ENCODE peak calls at places on chromosomes 11 and 22, in seven cellular contexts. One of them, this sample, is unnamed.

GRCh38 chr22:43436536-43437267 is 24.9 kb downstream of the MPPED1 start:
- DNase-seq in progenitor cell of endocrine pancreas: no peak
- DNase-seq in AG04450: no peak
- DNase-seq in prostate gland: no peak
- DNase-seq in WTC11: no peak
- DNase-seq in right lobe of liver: no peak
- DNase-seq in brain microvascular endothelial cell: no peak
- DNase-seq in this sample: no peak

GRCh38 chr11:34458566-34458965 is 19.8 kb downstream of the CAT start:
- DNase-seq in WTC11: no peak
- DNase-seq in progenitor cell of endocrine pancreas: no peak
- DNase-seq in brain microvascular endothelial cell: no peak
- DNase-seq in AG04450: no peak
- DNase-seq in right lobe of liver: no peak
- DNase-seq in prostate gland: no peak
- DNase-seq in this sample: no peak

GRCh38 chr22:20741008-20741633 is 32.8 kb upstream of the SERPIND1 start:
- DNase-seq in brain microvascular endothelial cell: no peak
- DNase-seq in right lobe of liver: no peak
- DNase-seq in prostate gland: no peak
- DNase-seq in progenitor cell of endocrine pancreas: no peak
- DNase-seq in WTC11: no peak
- DNase-seq in AG04450: no peak
- DNase-seq in this sample: no peak

GRCh38 chr22:36395061-36395849 is 7.5 kb upstream of the MYH9 start:
- DNase-seq in AG04450: no peak
- DNase-seq in right lobe of liver: no peak
- DNase-seq in brain microvascular endothelial cell: no peak
- DNase-seq in WTC11: no peak
- DNase-seq in progenitor cell of endocrine pancreas: no peak
- DNase-seq in prostate gland: peak
- DNase-seq in this sample: no peak

GRCh38 chr11:35629511-35629910 is 11.3 kb downstream of the FJX1 start:
- DNase-seq in progenitor cell of endocrine pancreas: no peak
- DNase-seq in AG04450: no peak
- DNase-seq in brain microvascular endothelial cell: no peak
- DNase-seq in prostate gland: no peak
- DNase-seq in WTC11: no peak
- DNase-seq in right lobe of liver: no peak
- DNase-seq in this sample: no peak

GRCh38 chr22:27777128-27777527 is 24.4 kb downstream of the MN1 start:
- DNase-seq in WTC11: no peak
- DNase-seq in progenitor cell of endocrine pancreas: no peak
- DNase-seq in right lobe of liver: no peak
- DNase-seq in AG04450: no peak
- DNase-seq in prostate gland: no peak
- DNase-seq in brain microvascular endothelial cell: no peak
- DNase-seq in this sample: no peak

GRCh38 chr22:45263790-45264269 is 20.9 kb upstream of the UPK3A start:
- DNase-seq in WTC11: peak
- DNase-seq in prostate gland: peak
- DNase-seq in AG04450: peak
- DNase-seq in progenitor cell of endocrine pancreas: peak
- DNase-seq in brain microvascular endothelial cell: peak
- DNase-seq in right lobe of liver: peak
- DNase-seq in this sample: no peak

GRCh38 chr11:76190376-76190775 is 15.9 kb downstream of the WNT11 start:
- DNase-seq in right lobe of liver: no peak
- DNase-seq in WTC11: no peak
- DNase-seq in brain microvascular endothelial cell: no peak
- DNase-seq in prostate gland: no peak
- DNase-seq in AG04450: no peak
- DNase-seq in progenitor cell of endocrine pancreas: no peak
- DNase-seq in this sample: no peak

GRCh38 chr11:96054870-96055705 is 131.2 kb upstream of the MTMR2 start:
- DNase-seq in progenitor cell of endocrine pancreas: no peak
- DNase-seq in right lobe of liver: no peak
- DNase-seq in prostate gland: no peak
- DNase-seq in AG04450: no peak
- DNase-seq in brain microvascular endothelial cell: no peak
- DNase-seq in WTC11: no peak
- DNase-seq in this sample: no peak

GRCh38 chr22:46086577-46087335 is 63.6 kb upstream of the PPARA start:
- DNase-seq in prostate gland: no peak
- DNase-seq in brain microvascular endothelial cell: no peak
- DNase-seq in right lobe of liver: peak
- DNase-seq in progenitor cell of endocrine pancreas: no peak
- DNase-seq in AG04450: no peak
- DNase-seq in WTC11: no peak
- DNase-seq in this sample: peak

GRCh38 chr11:69497221-69497787 is 15.8 kb downstream of the LINC01488 start:
- DNase-seq in progenitor cell of endocrine pancreas: peak
- DNase-seq in prostate gland: peak
- DNase-seq in brain microvascular endothelial cell: peak
- DNase-seq in WTC11: no peak
- DNase-seq in right lobe of liver: peak
- DNase-seq in AG04450: peak
- DNase-seq in this sample: peak

GRCh38 chr22:21766933-21767462 is 31.4 kb upstream of the YPEL1 start:
- DNase-seq in prostate gland: no peak
- DNase-seq in brain microvascular endothelial cell: no peak
- DNase-seq in AG04450: no peak
- DNase-seq in WTC11: no peak
- DNase-seq in right lobe of liver: no peak
- DNase-seq in progenitor cell of endocrine pancreas: no peak
- DNase-seq in this sample: no peak

GRCh38 chr11:85643255-85643654 is 4.5 kb upstream of the TMEM126A start:
- DNase-seq in brain microvascular endothelial cell: no peak
- DNase-seq in prostate gland: no peak
- DNase-seq in WTC11: no peak
- DNase-seq in right lobe of liver: no peak
- DNase-seq in AG04450: no peak
- DNase-seq in progenitor cell of endocrine pancreas: no peak
- DNase-seq in this sample: no peak
- TF ChIP-seq CTCF in brain microvascular endothelial cell: no peak
- TF ChIP-seq CTCF in prostate gland: no peak
- TF ChIP-seq CTCF in WTC11: no peak
- TF ChIP-seq CTCF in right lobe of liver: no peak
- TF ChIP-seq CTCF in AG04450: no peak
- TF ChIP-seq CTCF in progenitor cell of endocrine pancreas: no peak
- TF ChIP-seq CTCF in this sample: no peak

DNA sequence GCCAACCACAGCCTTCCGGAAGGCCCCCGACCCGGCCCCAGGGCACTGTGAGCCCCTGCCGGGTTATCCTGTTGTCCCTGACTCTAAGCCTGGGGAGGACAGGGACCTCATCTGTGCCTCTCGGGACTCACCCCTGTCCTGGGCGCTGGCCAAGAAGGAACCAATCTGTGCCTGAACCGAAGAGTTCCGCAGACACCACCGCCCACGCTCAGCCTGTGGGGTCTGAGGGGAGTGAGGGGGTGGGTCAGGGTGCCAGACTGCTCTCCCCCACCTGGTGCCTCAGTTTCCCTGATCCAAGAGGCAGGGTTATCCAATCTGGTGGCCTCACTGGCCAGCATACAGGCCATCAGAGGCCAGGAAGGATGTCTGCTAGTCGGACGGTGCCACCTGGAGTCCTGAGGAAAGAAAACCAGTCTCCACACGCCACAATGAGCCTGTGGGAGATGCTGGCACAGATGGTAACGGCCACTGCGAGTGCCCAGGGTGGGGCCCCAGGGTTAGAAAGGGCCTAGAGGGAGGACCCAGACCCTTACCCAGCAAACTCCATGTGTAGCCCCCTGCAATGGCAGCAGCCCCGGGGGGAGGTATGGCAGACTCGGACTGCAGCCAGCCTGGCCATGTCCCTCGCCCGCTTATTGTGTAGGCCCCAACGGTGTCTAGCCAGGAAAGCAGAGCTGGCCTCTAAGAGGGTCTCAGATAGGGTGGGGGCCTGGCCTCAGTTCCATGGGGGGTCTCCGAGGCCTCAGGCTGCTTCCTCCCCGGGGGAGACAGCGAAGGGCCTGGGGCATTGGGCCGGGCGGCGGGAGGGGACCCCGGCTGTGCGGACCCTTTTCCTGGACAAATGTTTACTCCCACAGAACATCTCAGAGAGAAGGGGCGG is 827 bp upstream of the TNNT3 start:
- DNase-seq in prostate gland: no peak
- DNase-seq in AG04450: no peak
- DNase-seq in brain microvascular endothelial cell: no peak
- DNase-seq in right lobe of liver: no peak
- DNase-seq in WTC11: no peak
- DNase-seq in progenitor cell of endocrine pancreas: no peak
- DNase-seq in this sample: peak
- TF ChIP-seq CTCF in prostate gland: no peak
- TF ChIP-seq CTCF in AG04450: no peak
- TF ChIP-seq CTCF in brain microvascular endothelial cell: peak
- TF ChIP-seq CTCF in right lobe of liver: no peak
- TF ChIP-seq CTCF in WTC11: no peak
- TF ChIP-seq CTCF in progenitor cell of endocrine pancreas: no peak
- TF ChIP-seq CTCF in this sample: peak

DNA sequence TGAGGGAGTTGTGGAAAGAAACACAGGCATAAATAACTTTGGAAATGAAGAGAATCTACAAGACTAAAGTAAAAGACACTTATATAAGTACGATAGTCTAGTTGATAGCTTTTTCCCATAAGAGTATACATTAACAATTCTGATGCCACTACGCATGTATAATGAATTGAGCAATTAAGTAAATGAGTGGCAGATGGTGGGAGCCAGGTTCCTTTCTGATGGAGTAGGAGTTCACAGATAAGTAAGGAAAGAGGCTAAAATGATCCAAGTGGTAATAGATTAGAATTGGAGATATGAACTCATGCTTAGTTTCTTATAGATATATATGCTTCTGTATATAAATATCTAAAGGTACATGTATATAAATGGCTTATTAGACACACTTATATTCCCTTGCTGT is 368.3 kb downstream of the FAM181B start:
- DNase-seq in prostate gland: no peak
- DNase-seq in brain microvascular endothelial cell: no peak
- DNase-seq in right lobe of liver: no peak
- DNase-seq in AG04450: no peak
- DNase-seq in WTC11: no peak
- DNase-seq in progenitor cell of endocrine pancreas: no peak
- DNase-seq in this sample: no peak
- TF ChIP-seq CTCF in prostate gland: no peak
- TF ChIP-seq CTCF in brain microvascular endothelial cell: no peak
- TF ChIP-seq CTCF in right lobe of liver: no peak
- TF ChIP-seq CTCF in AG04450: no peak
- TF ChIP-seq CTCF in WTC11: no peak
- TF ChIP-seq CTCF in progenitor cell of endocrine pancreas: no peak
- TF ChIP-seq CTCF in this sample: no peak

GRCh38 chr11:61157743-61158142 is 3.5 kb downstream of the VPS37C start:
- DNase-seq in progenitor cell of endocrine pancreas: no peak
- DNase-seq in right lobe of liver: no peak
- DNase-seq in AG04450: no peak
- DNase-seq in prostate gland: no peak
- DNase-seq in WTC11: no peak
- DNase-seq in brain microvascular endothelial cell: no peak
- DNase-seq in this sample: no peak
- TF ChIP-seq CTCF in progenitor cell of endocrine pancreas: no peak
- TF ChIP-seq CTCF in right lobe of liver: no peak
- TF ChIP-seq CTCF in AG04450: no peak
- TF ChIP-seq CTCF in prostate gland: no peak
- TF ChIP-seq CTCF in WTC11: no peak
- TF ChIP-seq CTCF in brain microvascular endothelial cell: no peak
- TF ChIP-seq CTCF in this sample: no peak

This sample was measured in chondrocyte.